ENCODE peak calls at places on chromosomes 6 and 20, in four cellular contexts. Y is mesendoderm, S is H1, N is IMR-90. V is an unnamed sample.

GRCh38 chr6:148924226-148924989 is 177.6 kb downstream of the UST start:
- DNase-seq in Y (peak; percentile 80), S (peak; percentile 49), N (no peak), V (peak; percentile 36)

GRCh38 chr6:136962661-136963060 is 40.6 kb downstream of the SLC35D3 start:
- DNase-seq in Y (peak; percentile 93), S (no peak), N (no peak), V (peak; percentile 61)

GRCh38 chr6:151690768-151691562 is 116.5 kb upstream of the ESR1 start:
- DNase-seq in Y (no peak), S (no peak), N (no peak), V (no peak)

GRCh38 chr6:118468682-118469465 is 79.2 kb upstream of the PLN start:
- DNase-seq in Y (no peak), S (no peak), N (peak; percentile 56), V (no peak)

GRCh38 chr6:161424421-161424820 is 150.6 kb upstream of the AGPAT4 start:
- DNase-seq in Y (no peak), S (no peak), N (no peak), V (no peak)

GRCh38 chr6:37820713-37821069 is 1.2 kb downstream of the ZFAND3 start:
- DNase-seq in Y (peak; percentile 16), S (no peak), N (no peak), V (no peak)

GRCh38 chr6:70369332-70369950 is 43.9 kb upstream of the FAM135A start:
- DNase-seq in Y (peak; percentile 83), S (peak; percentile 84), N (peak; percentile 68), V (peak; percentile 76)

GRCh38 chr6:138187156-138187555 is 25.4 kb downstream of the ARFGEF3 start:
- DNase-seq in Y (no peak), S (no peak), N (no peak), V (no peak)

GRCh38 chr6:101728388-101728787 is 334.9 kb downstream of the GRIK2 start:
- DNase-seq in Y (no peak), S (no peak), N (no peak), V (no peak)

GRCh38 chr20:50895111-50895830 is 36.0 kb downstream of the ADNP start:
- DNase-seq in Y (no peak), S (no peak), N (peak; percentile 72), V (no peak)

GRCh38 chr20:2865630-2866029 is 7.7 kb upstream of the PTPRA start:
- DNase-seq in Y (peak; percentile 29), S (peak; percentile 73), N (no peak), V (no peak)

GRCh38 chr6:435442-436307 is 44.1 kb downstream of the IRF4 start:
- DNase-seq in Y (no peak), S (no peak), N (no peak), V (no peak)

GRCh38 chr6:99407076-99407475 is 13.1 kb upstream of the COQ3 start:
- DNase-seq in Y (no peak), S (no peak), N (no peak), V (no peak)

GRCh38 chr6:39041072-39041471 is 7.5 kb upstream of the GLP1R start:
- DNase-seq in Y (no peak), S (no peak), N (no peak), V (no peak)

GRCh38 chr6:36820700-36821580 is 18.3 kb downstream of the CPNE5 start:
- DNase-seq in Y (peak; percentile 78), S (no peak), N (peak; percentile 64), V (no peak)

GRCh38 chr6:45543298-45544235 is 165.8 kb upstream of the SUPT3H start:
- DNase-seq in Y (no peak), S (no peak), N (peak; percentile 77), V (no peak)

GRCh38 chr6:52019092-52019491 is 68.3 kb downstream of the PKHD1 start:
- DNase-seq in Y (no peak), S (no peak), N (no peak), V (no peak)

GRCh38 chr6:42118162-42119001 is 24.0 kb downstream of the C6orf132 start:
- DNase-seq in Y (no peak), S (no peak), N (no peak), V (no peak)

GRCh38 chr20:9218412-9219001 is 149.6 kb downstream of the PLCB4 start:
- DNase-seq in Y (no peak), S (no peak), N (peak; percentile 69), V (no peak)

GRCh38 chr20:62815066-62815991 is 1.5 kb upstream of the COL9A3 start:
- DNase-seq in Y (peak; percentile 91), S (peak; percentile 73), N (peak; percentile 41), V (peak; percentile 81)

GRCh38 chr6:38773338-38773737 is 58.2 kb downstream of the DNAH8 start:
- DNase-seq in Y (peak; percentile 83), S (peak; percentile 82), N (no peak), V (peak; percentile 74)

GRCh38 chr6:91242614-91242949 is 655.7 kb upstream of the MAP3K7 start:
- DNase-seq in Y (no peak), S (no peak), N (no peak), V (no peak)

GRCh38 chr20:36919715-36920333 is 31.7 kb downstream of the SAMHD1 start:
- DNase-seq in Y (peak; percentile 59), S (no peak), N (peak; percentile 74), V (no peak)

GRCh38 chr6:6978731-6979130 is 129.0 kb upstream of the RREB1 start:
- DNase-seq in Y (no peak), S (no peak), N (no peak), V (no peak)

GRCh38 chr6:6984585-6985366 is 123.0 kb upstream of the RREB1 start:
- DNase-seq in Y (no peak), S (no peak), N (no peak), V (no peak)

GRCh38 chr6:6980999-6981581 is 126.7 kb upstream of the RREB1 start:
- DNase-seq in Y (no peak), S (no peak), N (no peak), V (no peak)

GRCh38 chr6:6982663-6983062 is 125.1 kb upstream of the RREB1 start:
- DNase-seq in Y (no peak), S (no peak), N (no peak), V (no peak)

DNA sequence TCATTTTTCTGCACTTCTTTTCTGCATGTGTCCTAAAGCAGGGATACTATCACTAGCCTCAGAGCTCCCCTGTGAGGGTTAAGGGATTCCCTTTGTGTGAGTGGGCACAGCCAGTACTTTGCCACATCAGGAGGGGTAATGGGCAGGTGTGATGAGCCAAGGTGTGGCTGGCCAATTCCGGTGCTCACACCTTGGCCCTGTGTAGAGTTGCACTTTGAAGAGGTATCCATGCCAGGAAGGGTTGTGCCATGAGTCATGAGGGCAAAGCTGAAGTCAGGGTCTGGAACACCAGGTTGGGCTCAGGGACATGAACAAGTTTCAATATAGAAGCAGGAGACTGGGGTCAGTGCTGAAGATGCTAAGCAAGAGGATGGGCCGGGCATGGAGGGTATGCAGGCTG is 125.8 kb upstream of the RREB1 start:
- DNase-seq in Y (peak; percentile 17), S (no peak), N (no peak), V (no peak)
- H4K5ac ChIP-seq in Y (no peak overlapping the region), S (no peak overlapping the region), N (no peak overlapping the region), V (no peak overlapping the region)

DNA sequence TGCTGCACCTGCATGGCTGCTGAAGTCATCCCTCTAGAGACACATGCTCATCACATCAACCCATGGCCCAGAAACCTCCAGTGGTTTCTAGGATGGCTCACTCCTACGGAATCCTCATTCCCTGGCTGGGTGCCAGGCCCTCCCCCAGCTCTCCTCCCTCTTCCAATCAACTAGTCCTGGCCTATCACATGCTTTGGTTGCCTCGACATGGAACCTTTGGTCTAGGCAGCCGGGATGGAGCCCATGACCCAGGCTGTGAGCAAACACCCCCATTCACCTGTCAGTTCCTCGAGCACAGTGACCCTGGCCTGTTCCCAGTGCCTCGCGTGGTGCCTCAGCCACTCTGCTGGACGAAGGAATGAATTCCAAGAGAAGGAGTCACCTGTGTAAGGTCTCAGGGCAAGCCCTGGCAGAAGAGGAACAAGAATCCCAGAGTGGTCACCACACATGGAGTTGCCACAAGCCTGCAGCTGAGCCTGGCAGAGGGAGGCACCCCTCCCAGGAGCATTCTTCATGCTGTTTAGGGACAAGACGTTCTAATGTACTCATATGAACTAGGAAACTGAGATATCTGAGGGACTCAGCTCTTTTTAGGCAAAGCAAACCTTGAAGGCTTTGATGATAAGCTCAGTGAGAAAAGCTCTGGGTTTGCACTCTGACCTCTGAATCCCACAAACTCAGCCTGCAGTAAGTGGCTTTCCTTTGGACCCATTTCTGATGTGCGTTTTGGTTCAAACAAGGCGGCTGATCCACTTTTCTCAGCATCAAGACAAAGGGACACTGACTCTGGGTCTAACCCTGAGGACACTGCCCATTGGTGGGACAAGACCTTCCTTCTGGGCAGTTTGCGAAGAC is 40.2 kb downstream of the PPP1R3G start:
- DNase-seq in Y (peak; percentile 13), S (no peak), N (peak; percentile 68), V (no peak)
- H4K5ac ChIP-seq in Y (no peak overlapping the region), S (no peak overlapping the region), N (no peak overlapping the region), V (no peak overlapping the region)

DNA sequence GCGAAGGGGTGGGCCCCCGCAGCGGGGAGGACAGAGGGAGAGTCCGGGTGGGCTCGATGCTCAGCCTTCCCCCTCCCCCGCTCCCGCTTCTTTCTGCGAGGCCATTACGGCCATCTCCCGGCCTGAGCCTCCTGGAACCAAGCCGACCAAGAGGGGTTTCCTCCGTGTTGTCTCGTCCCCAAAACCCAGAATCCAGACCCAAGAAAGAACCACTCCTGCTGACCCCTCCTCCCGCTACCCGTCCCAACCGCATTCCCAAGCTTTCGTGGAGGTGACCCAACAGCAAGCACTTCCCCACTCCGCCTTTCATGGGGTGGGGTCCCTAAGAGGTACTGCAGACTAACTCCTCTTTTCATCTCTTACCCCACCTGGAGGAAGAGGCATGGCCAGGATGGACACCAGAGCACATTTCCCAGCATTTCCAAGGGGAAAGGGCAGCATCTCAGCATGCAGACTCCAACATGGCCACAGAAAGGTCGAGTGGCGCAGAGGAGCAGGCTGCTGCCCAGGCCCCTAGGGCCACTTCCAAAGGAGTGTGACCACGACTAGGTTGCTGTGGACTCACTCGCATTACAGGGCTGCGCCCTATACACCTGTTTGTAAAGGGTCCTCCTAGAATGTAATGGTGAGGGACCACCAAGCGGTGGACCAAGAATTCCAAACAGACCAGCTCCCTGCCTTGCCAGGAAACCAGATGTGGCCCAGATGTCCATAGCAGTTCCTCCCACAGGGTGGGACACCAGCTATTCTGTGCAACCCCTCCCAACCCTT is 53.5 kb downstream of the MRPL14 start:
- DNase-seq in Y (peak; percentile 75), S (peak; percentile 74), N (no peak), V (peak; percentile 65)
- H4K5ac ChIP-seq in Y (no peak overlapping the region), S (peak overlapping the region; percentile 17), N (peak overlapping the region; percentile 97), V (no peak overlapping the region)

GRCh38 chr20:56664791-56665190 is 35.7 kb downstream of the TFAP2C start:
- DNase-seq in Y (no peak), S (no peak), N (no peak), V (no peak)

GRCh38 chr20:56657879-56658278 is 28.8 kb downstream of the TFAP2C start:
- DNase-seq in Y (no peak), S (no peak), N (no peak), V (no peak)

GRCh38 chr20:56665806-56666205 is 36.7 kb downstream of the TFAP2C start:
- DNase-seq in Y (no peak), S (no peak), N (no peak), V (no peak)

GRCh38 chr20:56663660-56664059 is 34.6 kb downstream of the TFAP2C start:
- DNase-seq in Y (no peak), S (no peak), N (no peak), V (no peak)
- H4K5ac ChIP-seq in Y (no peak overlapping the region), S (no peak overlapping the region), N (no peak overlapping the region), V (no peak overlapping the region)